ENCODE peak calls at places on chromosomes 3 and 15, in ten cellular contexts. O, H, G, R, D, U, B, Q, X and A are unnamed samples.
A peak's percentile ranks its signal among the peaks of the same experiment; 100 is the strongest.

GRCh38 chr3:181691951-181692849 is 19.5 kb upstream of the SOX2 start:
- DNase-seq in G (no peak), D (no peak), Q (no peak), B (no peak), U (no peak), O (no peak), H (no peak), X (no peak), R (no peak), A (no peak)

GRCh38 chr15:65939901-65940617 is 70.8 kb downstream of the RAB11A start:
- DNase-seq in D (peak; percentile 79), G (no peak), Q (no peak), X (no peak), O (no peak), B (no peak), U (no peak), H (peak; percentile 85), R (peak; percentile 77), A (peak; percentile 86)

GRCh38 chr15:70853270-70853854 is 595 bp downstream of the LARP6 start:
- DNase-seq in U (no peak), D (peak; percentile 87), X (peak; percentile 64), O (peak; percentile 31), B (no peak), Q (no peak), R (peak; percentile 32), H (peak; percentile 83), G (peak; percentile 63), A (no peak)

GRCh38 chr15:38603271-38603670 is 38.7 kb upstream of the RASGRP1 start:
- DNase-seq in U (no peak), O (no peak), G (no peak), B (no peak), H (no peak), R (no peak), X (no peak), Q (no peak), D (no peak), A (no peak)

GRCh38 chr15:79896131-79896633 is 632 bp downstream of the MTHFS start:
- DNase-seq in R (no peak), H (no peak), O (no peak), U (no peak), G (no peak), D (no peak), B (no peak), Q (no peak), X (peak; percentile 22), A (no peak)

GRCh38 chr15:52710050-52710709 is 31.0 kb upstream of the ATOSA start:
- DNase-seq in G (no peak), O (peak; percentile 14), X (no peak), D (no peak), B (no peak), U (no peak), R (no peak), Q (no peak), H (peak; percentile 40), A (no peak)

GRCh38 chr3:112074616-112075497 is 11.3 kb upstream of the C3orf52 start:
- DNase-seq in H (peak; percentile 100), B (peak; percentile 68), U (peak; percentile 96), Q (no peak), O (no peak), X (peak; percentile 91), G (no peak), R (peak; percentile 96), D (peak; percentile 97), A (peak; percentile 97)

GRCh38 chr15:66154581-66154980 is 99.0 kb downstream of the MEGF11 start:
- DNase-seq in B (no peak), D (no peak), Q (no peak), H (no peak), X (no peak), R (no peak), O (no peak), G (no peak), U (no peak), A (no peak)

GRCh38 chr15:77983708-77984445 is 93.6 kb downstream of the TBC1D2B start:
- DNase-seq in Q (peak; percentile 46), D (no peak), R (no peak), B (no peak), G (no peak), X (no peak), O (no peak), U (peak; percentile 40), H (no peak), A (no peak)

GRCh38 chr3:98972155-98972554 is 70.7 kb upstream of the DCBLD2 start:
- DNase-seq in D (peak; percentile 98), X (no peak), H (peak; percentile 97), Q (no peak), O (no peak), B (no peak), U (no peak), G (no peak), R (peak; percentile 96), A (peak; percentile 92)

GRCh38 chr3:169348981-169349942 is 314.2 kb downstream of the MECOM start:
- DNase-seq in O (no peak), D (peak; percentile 43), U (no peak), G (no peak), H (peak; percentile 92), R (no peak), B (no peak), X (peak; percentile 31), Q (no peak), A (peak; percentile 52)

GRCh38 chr15:70351391-70351790 is 253.7 kb upstream of the TLE3 start:
- DNase-seq in G (no peak), B (no peak), R (no peak), Q (no peak), H (no peak), X (no peak), U (no peak), O (no peak), D (no peak), A (no peak)

GRCh38 chr3:185490241-185490640 is 8.6 kb downstream of the TMEM41A start:
- DNase-seq in R (no peak), H (no peak), X (no peak), U (no peak), D (no peak), B (no peak), G (no peak), Q (no peak), O (no peak), A (no peak)

GRCh38 chr15:90987561-90988141 is 6.7 kb downstream of the PRC1 start:
- DNase-seq in D (no peak), B (no peak), H (peak; percentile 37), X (no peak), O (no peak), G (no peak), R (no peak), Q (no peak), U (no peak), A (no peak)

DNA sequence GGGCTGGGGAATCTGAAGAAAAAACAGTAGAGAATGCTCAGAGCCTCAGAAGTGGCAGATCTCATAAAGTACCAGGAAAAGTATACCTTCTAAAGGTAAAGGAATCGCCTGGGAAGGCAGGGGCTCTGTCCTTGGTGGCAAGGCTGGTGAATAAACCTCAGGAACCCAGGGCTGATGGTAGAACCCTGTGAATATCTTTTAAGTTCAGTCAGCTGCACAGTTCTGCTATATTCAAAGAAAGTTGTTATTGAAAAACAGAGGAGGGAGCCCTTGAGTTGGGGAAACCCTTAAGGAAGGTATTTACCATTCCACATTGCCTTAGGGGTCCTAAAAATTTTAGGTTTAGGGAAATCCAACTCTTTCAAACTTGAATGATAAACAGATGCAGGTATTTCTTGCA is 31.2 kb downstream of the ZPLD1 start:
- DNase-seq in R (no peak), D (no peak), O (no peak), B (no peak), G (no peak), U (no peak), H (no peak), X (no peak), Q (no peak), A (no peak)
- TF ChIP-seq CTCF in R (peak; percentile 4), D (no peak), O (no peak), B (no peak), G (no peak), U (no peak), H (no peak), X (peak; percentile 31), Q (no peak), A (peak; percentile 32)

DNA sequence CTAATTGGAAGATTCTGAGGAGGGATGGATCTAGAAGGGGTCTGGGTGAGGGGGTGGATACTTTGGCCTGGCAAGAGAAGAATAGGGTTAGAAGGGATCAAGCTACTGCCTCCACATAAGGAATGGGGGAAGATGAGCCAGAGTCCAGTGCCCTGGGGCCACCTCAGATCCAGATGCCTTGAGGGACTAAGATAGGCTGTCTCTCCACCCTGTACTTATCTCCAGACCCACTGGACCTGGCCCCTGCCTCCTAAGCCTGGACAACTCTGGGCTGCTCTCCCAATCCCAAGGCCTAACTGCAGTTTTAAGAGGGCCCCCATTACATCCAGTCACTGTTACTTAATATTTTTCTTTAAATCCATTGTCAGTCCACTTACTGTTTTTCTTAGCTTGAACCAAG is 2.0 kb downstream of the DVL3 start:
- DNase-seq in O (no peak), Q (no peak), G (no peak), X (no peak), B (no peak), R (no peak), H (no peak), U (no peak), D (no peak), A (no peak)
- H3K4me3 ChIP-seq in O (peak overlapping the region; percentile 93), Q (peak overlapping the region; percentile 88), G (peak overlapping the region; percentile 84), X (peak overlapping the region; percentile 100), B (peak overlapping the region; percentile 97), R (peak overlapping the region; percentile 91), H (peak overlapping the region; percentile 86), U (peak overlapping the region; percentile 81), D (peak overlapping the region; percentile 99), A (peak overlapping the region; percentile 96)

DNA sequence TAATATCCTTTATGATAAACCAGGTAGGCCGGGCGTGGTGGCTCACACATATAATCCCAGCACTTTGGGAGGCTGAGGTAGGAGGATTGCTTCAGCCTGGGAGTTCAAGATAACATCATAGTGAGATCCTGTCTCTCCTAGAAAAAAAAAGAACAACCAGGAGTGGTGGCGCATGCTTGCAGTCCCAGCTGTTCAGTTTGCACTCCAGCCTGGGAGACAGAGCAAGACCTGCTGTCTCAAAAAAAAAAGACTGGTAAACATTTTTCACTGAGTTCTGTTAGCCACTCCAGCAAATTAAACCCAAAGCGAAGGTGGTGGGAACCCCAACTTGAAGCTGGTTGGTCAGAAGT is 9.6 kb upstream of the IRAK2 start:
- DNase-seq in B (no peak), R (no peak), X (no peak), U (no peak), Q (no peak), O (no peak), H (no peak), D (no peak), G (no peak), A (no peak)
- H3K27me3 ChIP-seq in B (no peaks in the 10 kb centered on the region), R (no peaks in the 10 kb centered on the region), X (no peaks in the 10 kb centered on the region), U (no peaks in the 10 kb centered on the region), Q (no peaks in the 10 kb centered on the region), O (no peaks in the 10 kb centered on the region), H (no peaks in the 10 kb centered on the region), D (no peaks in the 10 kb centered on the region), G (no peaks in the 10 kb centered on the region), A (no peaks in the 10 kb centered on the region)

DNA sequence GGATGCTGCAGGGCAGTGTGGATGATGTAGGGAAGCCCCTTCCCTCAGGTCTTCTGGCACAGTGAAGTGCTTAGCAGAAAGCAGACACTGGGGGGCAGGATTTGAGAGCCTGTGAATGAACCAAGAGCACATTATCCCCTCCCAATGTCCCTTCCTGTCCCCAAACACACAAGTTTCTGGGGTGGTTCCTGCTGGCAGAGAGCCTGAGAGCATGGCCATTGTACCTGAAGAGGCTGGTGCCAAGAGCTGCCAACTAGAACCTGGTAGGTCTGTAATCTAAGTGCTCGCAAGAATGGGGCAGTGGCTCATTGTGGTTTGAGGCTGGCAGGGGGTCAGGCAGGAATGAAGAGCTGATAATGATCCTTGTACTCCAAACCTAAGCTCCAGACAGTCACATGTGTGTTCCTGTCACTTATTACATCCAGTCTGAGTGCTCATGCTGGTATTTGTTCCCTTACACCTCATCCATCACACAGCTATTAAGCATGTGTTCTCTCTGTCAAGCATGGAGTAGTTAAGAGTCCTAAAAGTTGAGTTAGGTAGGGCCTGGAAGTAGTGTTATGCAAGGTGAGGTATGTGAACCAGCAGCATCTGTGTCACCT is 6.7 kb upstream of the CCR1 start:
- DNase-seq in G (no peak), R (no peak), X (peak; percentile 19), D (no peak), O (no peak), H (no peak), U (no peak), Q (no peak), B (peak; percentile 84), A (no peak)
- TF ChIP-seq CTCF in G (no peak), R (peak; percentile 62), X (peak; percentile 38), D (no peak), O (peak; percentile 67), H (peak; percentile 37), U (no peak), Q (no peak), B (peak; percentile 35), A (no peak)